ENCODE peak calls at places on chromosomes 16 and 17, in four cellular contexts. One of them, this sample, is unnamed.

GRCh38 chr17:82383411-82383810 is 11.8 kb downstream of the UTS2R start:
- DNase-seq in WTC11: no peak
- DNase-seq in K562: no peak
- DNase-seq in SK-N-SH: peak
- DNase-seq in this sample: no peak

GRCh38 chr16:84013787-84014569 is 28.6 kb downstream of the SLC38A8 start:
- DNase-seq in WTC11: peak
- DNase-seq in SK-N-SH: peak
- DNase-seq in K562: peak
- DNase-seq in this sample: peak

GRCh38 chr16:57187508-57187854 is 1.4 kb downstream of the RSPRY1 start:
- DNase-seq in WTC11: no peak
- DNase-seq in K562: no peak
- DNase-seq in SK-N-SH: no peak
- DNase-seq in this sample: no peak

GRCh38 chr17:79837888-79838540 is 1.2 kb downstream of the CBX4 start:
- DNase-seq in K562: peak
- DNase-seq in SK-N-SH: peak
- DNase-seq in WTC11: no peak
- DNase-seq in this sample: no peak

GRCh38 chr16:72743011-72743761 is 304.7 kb downstream of the ZFHX3 start:
- DNase-seq in WTC11: no peak
- DNase-seq in SK-N-SH: no peak
- DNase-seq in K562: no peak
- DNase-seq in this sample: no peak

GRCh38 chr16:10896723-10897122 is 19.7 kb downstream of the CIITA start:
- DNase-seq in K562: no peak
- DNase-seq in SK-N-SH: no peak
- DNase-seq in WTC11: no peak
- DNase-seq in this sample: no peak

GRCh38 chr17:45828171-45829133 is 16.2 kb upstream of the SPPL2C start:
- DNase-seq in WTC11: no peak
- DNase-seq in SK-N-SH: peak
- DNase-seq in K562: no peak
- DNase-seq in this sample: no peak

GRCh38 chr17:10612957-10613744 is 44.0 kb downstream of the MYH3 start:
- DNase-seq in K562: no peak
- DNase-seq in SK-N-SH: no peak
- DNase-seq in WTC11: no peak
- DNase-seq in this sample: no peak

GRCh38 chr16:2776500-2777139 is 460 bp downstream of the ELOB start:
- DNase-seq in K562: peak
- DNase-seq in WTC11: peak
- DNase-seq in SK-N-SH: no peak
- DNase-seq in this sample: no peak

GRCh38 chr17:49703557-49704277 is 4.0 kb downstream of the SLC35B1 start:
- DNase-seq in WTC11: peak
- DNase-seq in SK-N-SH: no peak
- DNase-seq in K562: peak
- DNase-seq in this sample: no peak

GRCh38 chr17:43908111-43908721 is 880 bp upstream of the MPP2 start:
- DNase-seq in SK-N-SH: peak
- DNase-seq in K562: peak
- DNase-seq in WTC11: peak
- DNase-seq in this sample: no peak

GRCh38 chr17:58535431-58535830 is 21.0 kb upstream of the MTMR4 start:
- DNase-seq in WTC11: no peak
- DNase-seq in K562: no peak
- DNase-seq in SK-N-SH: no peak
- DNase-seq in this sample: no peak

GRCh38 chr17:55513885-55514590 is 2.8 kb upstream of the SMIM36 start:
- DNase-seq in K562: peak
- DNase-seq in WTC11: peak
- DNase-seq in SK-N-SH: peak
- DNase-seq in this sample: peak

DNA sequence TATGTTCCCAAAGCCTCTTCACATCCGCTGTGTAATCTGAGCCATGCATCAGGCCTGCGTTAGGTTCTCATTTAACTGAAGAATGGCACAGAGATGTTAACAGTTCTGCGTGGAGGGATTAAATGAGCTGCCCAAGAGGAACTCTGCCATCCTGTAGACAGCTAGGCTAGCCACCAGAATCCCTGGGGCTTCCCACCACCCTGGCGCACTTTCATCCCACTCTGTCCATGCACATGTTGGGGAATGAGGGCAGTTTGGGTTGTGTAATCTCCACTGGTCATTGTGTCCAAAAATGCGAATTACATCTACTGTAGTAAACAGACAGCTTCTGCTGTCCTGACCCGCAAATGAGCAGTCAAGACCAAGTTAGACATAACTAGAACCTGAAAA is 1.0 kb upstream of the GLG1 start:
- DNase-seq in K562: peak
- DNase-seq in WTC11: peak
- DNase-seq in SK-N-SH: no peak
- DNase-seq in this sample: no peak
- TF ChIP-seq USF1 in K562: no peak
- TF ChIP-seq USF1 in WTC11: no peak
- TF ChIP-seq USF1 in SK-N-SH: no peak
- TF ChIP-seq USF1 in this sample: no peak

DNA sequence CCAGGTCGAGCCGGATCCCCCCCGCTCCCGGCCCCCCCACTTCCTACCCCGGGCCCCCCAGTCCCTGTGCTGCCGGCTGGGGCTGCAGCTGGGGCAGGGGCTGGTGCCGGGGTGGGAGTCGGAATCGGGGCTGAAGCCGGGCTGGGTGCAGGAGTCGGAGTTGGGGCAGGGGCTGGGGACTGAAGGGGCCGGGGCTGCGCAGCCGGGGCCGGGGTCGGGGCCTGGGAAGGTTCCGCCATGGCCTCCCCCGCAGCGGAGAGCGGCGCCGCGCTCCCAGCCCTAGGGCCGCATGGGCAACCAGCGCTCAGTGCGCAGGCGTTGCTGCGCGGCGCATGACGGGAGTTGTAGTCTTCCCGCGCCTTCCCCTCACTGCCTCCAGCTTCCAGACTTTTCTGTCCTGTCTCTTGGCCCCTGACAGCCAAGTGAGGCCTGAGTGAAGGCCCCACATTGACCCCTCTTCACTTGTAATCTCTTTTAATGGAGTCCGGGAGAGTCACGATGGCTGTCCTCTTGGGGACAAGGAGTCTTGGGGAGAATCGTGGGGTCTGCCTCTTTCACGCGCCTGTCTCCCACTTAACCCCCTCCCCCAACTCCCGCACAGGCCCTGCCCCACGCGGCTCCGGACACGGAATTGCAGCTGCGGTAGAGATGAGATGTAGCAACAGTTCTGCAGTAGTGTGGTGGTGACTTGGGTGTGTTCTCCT is at the start of gene KAT2A:
- DNase-seq in WTC11: peak
- DNase-seq in K562: peak
- DNase-seq in SK-N-SH: peak
- DNase-seq in this sample: no peak
- TF ChIP-seq USF1 in WTC11: peak
- TF ChIP-seq USF1 in K562: no peak
- TF ChIP-seq USF1 in SK-N-SH: no peak
- TF ChIP-seq USF1 in this sample: no peak

DNA sequence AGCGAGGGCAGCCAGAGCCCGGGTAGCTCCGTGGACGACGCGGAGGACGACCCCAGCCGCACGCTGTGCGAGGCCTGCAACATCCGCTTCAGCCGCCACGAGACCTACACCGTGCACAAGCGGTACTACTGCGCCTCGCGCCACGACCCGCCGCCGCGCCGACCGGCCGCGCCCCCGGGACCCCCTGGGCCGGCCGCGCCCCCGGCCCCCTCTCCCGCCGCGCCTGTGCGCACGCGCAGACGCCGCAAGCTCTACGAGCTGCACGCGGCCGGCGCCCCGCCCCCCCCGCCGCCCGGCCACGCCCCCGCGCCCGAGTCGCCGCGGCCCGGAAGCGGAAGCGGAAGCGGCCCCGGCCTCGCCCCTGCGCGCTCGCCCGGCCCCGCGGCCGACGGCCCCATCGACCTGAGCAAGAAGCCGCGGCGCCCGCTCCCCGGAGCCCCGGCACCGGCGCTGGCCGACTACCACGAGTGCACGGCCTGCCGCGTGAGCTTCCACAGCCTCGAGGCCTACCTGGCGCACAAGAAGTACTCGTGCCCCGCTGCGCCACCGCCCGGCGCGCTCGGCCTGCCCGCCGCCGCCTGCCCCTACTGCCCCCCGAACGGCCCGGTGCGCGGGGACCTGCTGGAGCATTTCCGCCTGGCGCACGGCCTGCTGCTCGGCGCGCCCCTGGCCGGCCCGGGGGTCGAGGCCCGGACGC is 36.1 kb upstream of the ZC3H18 start:
- DNase-seq in SK-N-SH: peak
- DNase-seq in WTC11: peak
- DNase-seq in K562: no peak
- DNase-seq in this sample: no peak
- TF ChIP-seq USF1 in SK-N-SH: no peak
- TF ChIP-seq USF1 in WTC11: no peak
- TF ChIP-seq USF1 in K562: no peak
- TF ChIP-seq USF1 in this sample: no peak

GRCh38 chr16:28592979-28593553 is 3.8 kb downstream of the SULT1A2 start:
- DNase-seq in SK-N-SH: no peak
- DNase-seq in K562: no peak
- DNase-seq in WTC11: no peak
- DNase-seq in this sample: no peak

GRCh38 chr16:28592511-28592910 is 4.3 kb downstream of the SULT1A2 start:
- DNase-seq in SK-N-SH: no peak
- DNase-seq in K562: no peak
- DNase-seq in WTC11: no peak
- DNase-seq in this sample: no peak

GRCh38 chr16:28589930-28590329 is 6.9 kb downstream of the SULT1A2 start:
- DNase-seq in SK-N-SH: no peak
- DNase-seq in K562: no peak
- DNase-seq in WTC11: no peak
- DNase-seq in this sample: no peak

GRCh38 chr16:28590384-28591340 is 6.2 kb downstream of the SULT1A2 start:
- DNase-seq in SK-N-SH: no peak
- DNase-seq in K562: no peak
- DNase-seq in WTC11: no peak
- DNase-seq in this sample: no peak

DNA sequence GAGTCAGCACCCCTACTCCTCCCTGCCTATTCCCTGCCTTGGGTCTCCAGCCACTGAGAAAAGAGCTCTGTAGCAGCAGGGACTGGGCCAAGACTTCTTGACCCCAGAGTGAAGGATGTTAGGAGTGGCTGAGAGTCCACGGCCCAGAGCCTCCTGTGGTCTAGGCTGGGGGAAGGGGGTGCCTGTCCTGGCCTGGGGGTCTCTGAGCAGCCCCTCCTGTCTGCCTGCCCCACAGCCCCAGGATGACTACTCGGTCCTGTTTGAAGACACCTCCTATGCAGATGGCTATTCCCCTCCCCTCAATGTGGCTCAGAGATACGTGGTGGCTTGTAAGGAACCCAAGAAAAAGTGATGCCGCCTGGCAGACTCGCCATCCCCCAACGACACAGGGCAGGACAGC is 5.5 kb downstream of the SULT1A2 start:
- DNase-seq in K562: no peak
- DNase-seq in WTC11: no peak
- DNase-seq in SK-N-SH: no peak
- DNase-seq in this sample: no peak
- TF ChIP-seq USF1 in K562: no peak
- TF ChIP-seq USF1 in WTC11: no peak
- TF ChIP-seq USF1 in SK-N-SH: no peak
- TF ChIP-seq USF1 in this sample: no peak

DNA sequence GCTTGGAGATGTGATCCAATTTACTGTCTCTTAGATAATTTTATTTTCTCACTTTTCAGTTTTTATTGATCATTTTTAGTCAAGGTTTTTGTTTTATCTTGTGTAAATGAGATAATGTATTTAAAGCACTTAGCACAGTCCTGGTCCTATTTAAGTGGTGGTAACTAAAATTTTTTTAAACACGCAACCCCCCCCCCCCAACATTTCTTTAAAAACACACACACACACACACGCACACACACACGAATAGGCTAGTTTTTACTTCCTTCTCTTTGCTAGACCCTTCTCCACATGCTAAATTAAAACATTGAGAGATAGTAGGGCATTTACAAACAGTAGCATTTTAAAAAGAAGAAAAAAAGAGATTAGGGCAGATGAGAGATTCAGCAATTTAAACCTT is 4.9 kb downstream of the NFATC3 start:
- DNase-seq in K562: peak
- DNase-seq in WTC11: no peak
- DNase-seq in SK-N-SH: no peak
- DNase-seq in this sample: no peak
- TF ChIP-seq USF1 in K562: no peak
- TF ChIP-seq USF1 in WTC11: no peak
- TF ChIP-seq USF1 in SK-N-SH: no peak
- TF ChIP-seq USF1 in this sample: no peak

GRCh38 chr16:78641463-78641862 is 542.0 kb downstream of the WWOX start:
- DNase-seq in WTC11: no peak
- DNase-seq in SK-N-SH: no peak
- DNase-seq in K562: no peak
- DNase-seq in this sample: no peak
- TF ChIP-seq USF1 in WTC11: no peak
- TF ChIP-seq USF1 in SK-N-SH: no peak
- TF ChIP-seq USF1 in K562: no peak
- TF ChIP-seq USF1 in this sample: no peak

DNA sequence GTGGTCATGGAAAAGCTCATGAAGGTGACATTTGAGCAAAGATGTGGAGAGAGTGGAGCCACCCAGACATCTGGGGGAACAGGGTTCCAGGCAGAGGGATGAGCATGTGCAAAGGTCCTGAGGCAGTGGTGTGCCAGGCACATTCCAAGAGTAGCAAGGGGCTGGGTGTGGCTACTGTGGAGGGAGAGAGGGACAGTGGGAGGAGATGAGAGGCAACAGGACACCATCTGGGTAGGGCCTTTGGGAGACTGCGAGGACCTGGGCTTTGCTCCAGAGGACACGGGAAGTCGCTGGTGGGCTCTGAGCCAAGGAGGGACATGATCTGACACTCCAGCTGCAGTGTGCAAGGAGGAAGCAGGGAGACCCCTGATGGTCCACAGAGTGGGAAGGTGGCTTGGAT is 56.8 kb upstream of the MED9 start:
- DNase-seq in K562: no peak
- DNase-seq in SK-N-SH: no peak
- DNase-seq in WTC11: no peak
- DNase-seq in this sample: no peak
- TF ChIP-seq USF1 in K562: no peak
- TF ChIP-seq USF1 in SK-N-SH: no peak
- TF ChIP-seq USF1 in WTC11: no peak
- TF ChIP-seq USF1 in this sample: no peak

DNA sequence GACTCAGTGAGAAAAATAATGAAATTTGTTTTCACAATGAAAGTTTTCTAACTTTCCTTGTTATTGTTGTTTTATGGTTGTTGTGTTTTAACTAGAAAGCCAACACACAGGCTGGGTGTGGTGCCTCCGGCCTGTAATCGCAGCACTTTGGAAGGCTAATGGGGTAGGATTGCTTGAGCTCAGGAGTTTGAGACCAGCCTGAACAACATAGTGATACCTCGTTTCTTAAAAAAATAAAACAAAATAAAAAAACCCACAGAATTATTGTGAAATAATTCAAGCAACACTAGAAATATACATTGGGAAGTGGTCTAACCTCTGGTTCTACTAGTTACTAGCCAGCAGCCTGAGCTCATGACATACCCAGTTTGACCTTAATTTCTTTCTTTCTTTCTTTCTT is 630 bp downstream of the MILR1 start:
- DNase-seq in SK-N-SH: no peak
- DNase-seq in WTC11: no peak
- DNase-seq in K562: peak
- DNase-seq in this sample: no peak
- TF ChIP-seq USF1 in SK-N-SH: no peak
- TF ChIP-seq USF1 in WTC11: no peak
- TF ChIP-seq USF1 in K562: no peak
- TF ChIP-seq USF1 in this sample: no peak